ENCODE peak calls at places on chromosomes 4 and X, in six cellular contexts. H is cardiac muscle cell, I is upper lobe of left lung, M is fibroblast of lung, T is body of pancreas, B is DND-41. E is an unnamed sample.
A peak's percentile ranks its signal among the peaks of the same experiment; 100 is the strongest.

GRCh38 chr4:165974647-165975335 is 101.8 kb downstream of the TLL1 start:
- DNase-seq in H (no peak), I (no peak), M (peak; percentile 10), T (no peak), B (no peak), E (no peak)

GRCh38 chrX:30280428-30280827 is 28.8 kb downstream of the NR0B1 start:
- DNase-seq in H (no peak), I (no peak), M (no peak), T (no peak), B (peak; percentile 15), E (no peak)

GRCh38 chr4:17283832-17284231 is 228.1 kb downstream of the QDPR start:
- DNase-seq in H (no peak), I (no peak), M (no peak), T (no peak), B (no peak), E (no peak)

GRCh38 chr4:95510145-95510544 is 38.6 kb downstream of the UNC5C start:
- DNase-seq in H (peak; percentile 59), I (no peak), M (peak; percentile 59), T (no peak), B (peak; percentile 24), E (no peak)

GRCh38 chr4:38832624-38833528 is 23.7 kb downstream of the TLR6 start:
- DNase-seq in H (no peak), I (peak; percentile 20), M (no peak), T (no peak), B (no peak), E (no peak)

GRCh38 chr4:109559983-109560686 is at the start of gene MCUB:
- DNase-seq in H (peak; percentile 78), I (peak; percentile 96), M (peak; percentile 88), T (peak; percentile 57), B (peak; percentile 95), E (peak; percentile 94)

GRCh38 chrX:150314186-150314585 is 48.9 kb upstream of the MAMLD1 start:
- DNase-seq in H (no peak), I (no peak), M (no peak), T (no peak), B (no peak), E (no peak)

GRCh38 chr4:6110681-6111353 is 89.5 kb downstream of the JAKMIP1 start:
- DNase-seq in H (no peak), I (no peak), M (no peak), T (no peak), B (no peak), E (no peak)

GRCh38 chr4:82462415-82462831 is 32.0 kb downstream of the ENOPH1 start:
- DNase-seq in H (peak; percentile 87), I (peak; percentile 29), M (peak; percentile 93), T (peak; percentile 93), B (peak; percentile 85), E (peak; percentile 82)

GRCh38 chr4:82452026-82452425 is 21.6 kb downstream of the ENOPH1 start:
- DNase-seq in H (no peak), I (no peak), M (no peak), T (no peak), B (no peak), E (no peak)

GRCh38 chr4:82461710-82462109 is 31.3 kb downstream of the ENOPH1 start:
- DNase-seq in H (no peak), I (no peak), M (no peak), T (no peak), B (no peak), E (no peak)

GRCh38 chr4:82458729-82459128 is 28.3 kb downstream of the ENOPH1 start:
- DNase-seq in H (peak; percentile 22), I (no peak), M (no peak), T (no peak), B (no peak), E (no peak)

DNA sequence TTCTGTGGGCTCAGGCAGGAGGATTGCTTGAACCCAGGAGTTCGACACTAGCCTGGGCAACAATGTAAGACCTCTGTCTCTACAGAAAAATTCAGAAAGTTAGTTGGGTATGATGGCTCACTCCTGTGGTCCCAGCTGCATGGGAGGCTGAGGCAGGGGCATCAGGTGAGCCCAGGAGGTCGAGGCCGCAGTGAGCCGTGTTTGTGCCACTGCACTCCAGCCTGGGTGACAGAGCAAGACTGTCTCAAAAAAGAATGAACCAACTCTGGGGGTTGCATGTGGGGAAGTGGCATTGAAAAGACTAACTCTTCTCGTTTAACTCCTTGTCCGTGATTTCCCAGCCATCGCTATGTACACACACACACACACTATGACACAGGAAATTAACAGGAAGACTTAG is 26.9 kb downstream of the ENOPH1 start:
- DNase-seq in H (no peak), I (no peak), M (no peak), T (no peak), B (no peak), E (no peak)
- H3K27ac ChIP-seq in H (no peak overlapping the region), I (no peak overlapping the region), M (no peak overlapping the region), T (no peak overlapping the region), B (no peak overlapping the region), E (no peak overlapping the region)

GRCh38 chrX:42546800-42547199 is 231.2 kb downstream of the PPP1R2C start:
- DNase-seq in H (no peak), I (no peak), M (no peak), T (no peak), B (no peak), E (no peak)
- H3K27me3 ChIP-seq in H (no peaks in the 10 kb centered on the region), I (no peaks in the 10 kb centered on the region), M (no peaks in the 10 kb centered on the region), T (no peaks in the 10 kb centered on the region), B (no peaks in the 10 kb centered on the region), E (no peaks in the 10 kb centered on the region)

DNA sequence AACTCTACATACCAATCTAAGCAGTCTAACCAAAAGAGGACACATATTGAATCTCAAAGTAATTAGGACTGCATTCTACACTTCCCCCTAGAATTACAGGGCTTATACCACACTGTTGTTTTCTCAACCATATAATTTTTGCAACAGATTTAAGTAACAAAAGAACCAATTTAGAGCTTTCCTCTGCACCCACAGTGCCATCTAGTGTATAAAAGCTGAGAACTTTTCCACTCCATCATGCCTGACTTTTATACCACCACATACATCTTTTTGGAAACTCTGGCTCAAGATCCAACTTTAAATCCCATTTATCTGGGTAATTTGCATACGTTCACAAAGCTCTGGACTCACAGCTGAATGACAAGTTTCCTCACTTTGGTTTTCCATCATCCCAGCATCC is 99.5 kb downstream of the EFHC2 start:
- DNase-seq in H (peak; percentile 3), I (no peak), M (peak; percentile 61), T (no peak), B (no peak), E (no peak)
- TF ChIP-seq CTCF in H (peak; percentile 42), I (peak; percentile 23), M (peak; percentile 41), T (peak; percentile 73), B (peak; percentile 55), E (peak; percentile 65)

DNA sequence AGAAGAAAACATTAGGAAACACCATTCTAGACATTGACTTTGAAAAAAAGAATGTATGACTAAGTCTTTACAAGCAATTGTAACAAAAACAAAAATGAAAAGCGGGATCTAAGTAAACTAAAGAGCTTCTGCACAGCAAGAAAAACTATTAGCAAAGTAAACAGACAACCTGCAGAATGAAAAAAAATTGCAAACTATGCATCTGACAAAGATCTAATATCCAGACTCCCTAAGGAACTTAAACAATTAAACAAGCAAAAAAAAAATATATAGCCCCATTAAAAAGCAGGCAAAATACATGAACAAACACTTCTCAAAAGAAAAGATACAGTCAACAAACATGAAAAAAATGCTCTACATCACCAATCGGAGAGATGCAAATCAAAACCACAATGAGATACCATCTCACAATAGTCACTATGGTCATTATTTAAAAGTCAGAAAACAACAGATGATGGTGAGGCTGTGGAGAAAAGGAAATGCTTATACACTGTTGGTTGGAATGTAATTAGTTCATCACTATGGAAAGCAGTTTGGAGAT is 168.1 kb downstream of the EPHA5 start:
- DNase-seq in H (no peak), I (no peak), M (no peak), T (no peak), B (no peak), E (no peak)
- H3K27ac ChIP-seq in H (no peak overlapping the region), I (no peak overlapping the region), M (no peak overlapping the region), T (no peak overlapping the region), B (no peak overlapping the region), E (no peak overlapping the region)

GRCh38 chr4:21947768-21948346 is 715 bp downstream of the KCNIP4 start:
- DNase-seq in H (no peak), I (no peak), M (no peak), T (no peak), B (no peak), E (no peak)

GRCh38 chr4:21946858-21947257 is 1.7 kb downstream of the KCNIP4 start:
- DNase-seq in H (no peak), I (no peak), M (no peak), T (no peak), B (no peak), E (no peak)

GRCh38 chr4:21952549-21952948 is 4.0 kb upstream of the KCNIP4 start:
- DNase-seq in H (no peak), I (no peak), M (no peak), T (no peak), B (no peak), E (no peak)

GRCh38 chr4:21949073-21949457 is 493 bp upstream of the KCNIP4 start:
- DNase-seq in H (peak; percentile 28), I (no peak), M (peak; percentile 6), T (no peak), B (no peak), E (no peak)

DNA sequence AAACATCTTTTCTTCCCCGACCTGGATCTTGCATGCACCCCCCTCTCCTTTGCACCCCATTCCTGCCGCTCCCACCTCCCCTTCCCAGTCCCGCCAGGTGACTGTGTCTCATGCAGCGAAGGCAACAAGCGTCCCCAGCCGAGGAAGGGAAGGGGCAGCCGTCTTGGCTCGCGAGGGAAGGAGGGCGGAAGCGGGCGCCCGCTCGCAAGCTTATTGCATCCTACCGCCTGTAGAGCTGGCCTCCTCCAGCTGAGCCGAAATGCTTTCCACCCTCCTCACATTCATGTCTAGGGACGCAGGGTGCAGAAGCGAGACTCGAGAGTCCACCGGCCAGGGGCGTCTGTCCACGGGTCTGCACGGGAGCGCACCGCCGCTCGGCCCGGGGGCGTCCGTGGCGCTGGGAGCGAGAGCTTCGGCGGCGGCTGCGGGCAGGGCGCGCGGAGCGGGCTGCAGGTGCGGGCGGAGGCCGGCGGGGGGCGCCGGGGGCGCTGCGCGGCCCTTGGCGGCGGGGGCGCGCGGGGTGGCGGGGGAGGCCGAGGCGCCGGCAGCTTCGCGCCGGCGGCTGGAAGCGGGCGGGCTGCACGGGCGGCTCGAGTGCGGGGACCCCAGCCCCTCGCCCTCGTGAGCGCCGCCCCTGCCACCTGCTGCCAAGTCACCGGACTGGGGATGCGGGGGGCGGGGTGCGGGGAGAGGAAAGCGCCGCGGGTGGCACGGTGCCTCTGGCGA is at the start of gene KCNIP4:
- DNase-seq in H (peak; percentile 68), I (peak; percentile 82), M (peak; percentile 27), T (no peak), B (no peak), E (no peak)
- H3K27me3 ChIP-seq in H (peaks cover 80% of the 10 kb centered on the region), I (peaks cover 3% of the 10 kb centered on the region), M (peaks cover 11% of the 10 kb centered on the region), T (no peaks in the 10 kb centered on the region), B (no peaks in the 10 kb centered on the region), E (peaks cover 13% of the 10 kb centered on the region)

DNA sequence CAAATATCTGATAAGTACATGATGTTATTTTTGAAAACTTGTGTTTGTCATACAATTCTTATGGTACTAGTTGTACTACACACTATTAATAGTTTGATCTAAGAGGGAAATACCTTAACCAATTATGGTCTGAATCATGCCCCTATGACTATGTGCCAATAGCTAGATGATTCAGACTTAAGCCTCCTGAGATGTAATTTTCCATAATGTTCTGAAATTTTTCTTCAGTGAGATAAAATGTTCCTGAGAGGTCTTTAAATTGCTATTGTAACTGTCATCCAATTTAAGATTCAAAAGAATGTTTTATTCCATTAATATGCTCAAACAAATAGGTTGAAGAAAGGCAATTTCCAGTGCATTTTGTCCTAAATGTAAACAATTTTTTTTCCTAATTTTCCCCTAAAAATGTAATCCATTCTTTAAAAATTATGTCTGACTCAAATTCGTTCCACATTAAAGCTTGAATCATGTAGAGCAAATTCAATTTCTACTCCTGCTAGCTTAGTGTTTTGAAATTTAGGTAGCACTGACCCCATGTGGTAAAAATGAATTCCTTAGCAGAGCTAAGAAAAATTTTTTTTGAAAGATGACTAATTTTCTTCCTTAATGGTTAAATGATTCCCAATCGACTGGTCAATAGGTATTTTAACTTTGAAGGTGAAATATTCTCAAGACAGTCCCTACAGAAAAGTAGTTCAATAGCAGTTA is 49.1 kb downstream of the APOOL start:
- DNase-seq in H (no peak), I (no peak), M (peak; percentile 81), T (no peak), B (no peak), E (no peak)
- TF ChIP-seq CTCF in H (peak; percentile 31), I (no peak), M (peak; percentile 14), T (peak; percentile 20), B (peak; percentile 29), E (no peak)

E was measured in CD4-positive, alpha-beta T cell.